ENCODE peak calls at places on chromosomes 13 and 19, in eight cellular contexts. D is transverse colon, C is body of pancreas, F is A549, R is suprapubic skin, V is ovary, L is uterus, I is lower leg skin. Y is an unnamed sample.

GRCh38 chr13:33637978-33638743 is 179.8 kb upstream of the RFC3 start:
- DNase-seq in V (no peak), L (no peak), I (peak; percentile 47), R (no peak), D (no peak), C (no peak), F (no peak), Y (no peak)

GRCh38 chr19:48964205-48965032 is 690 bp upstream of the FTL start:
- DNase-seq in R (no peak), D (peak; percentile 47), F (peak; percentile 63), V (no peak), L (no peak), I (no peak), C (no peak), Y (no peak)

GRCh38 chr19:40607311-40607871 is 6.2 kb downstream of the LTBP4 start:
- DNase-seq in F (no peak), I (no peak), C (no peak), R (no peak), V (peak; percentile 50), L (no peak), D (peak; percentile 84), Y (peak; percentile 85)

GRCh38 chr13:83295684-83296083 is 586.6 kb downstream of the SLITRK1 start:
- DNase-seq in F (no peak), L (no peak), D (no peak), I (no peak), C (no peak), V (no peak), R (no peak), Y (no peak)

GRCh38 chr19:18785179-18786124 is 5.7 kb downstream of the COMP start:
- DNase-seq in C (peak; percentile 75), I (peak; percentile 60), V (peak; percentile 68), R (peak; percentile 90), D (peak; percentile 88), F (peak; percentile 66), L (peak; percentile 76), Y (peak; percentile 85)

GRCh38 chr13:113009743-113010509 is 40.9 kb downstream of the MCF2L start:
- DNase-seq in C (no peak), V (no peak), D (no peak), R (no peak), I (no peak), F (no peak), L (no peak), Y (peak; percentile 24)

GRCh38 chr19:44588753-44589112 is 24.6 kb upstream of the IGSF23 start:
- DNase-seq in F (peak; percentile 49), L (no peak), R (no peak), I (no peak), C (no peak), V (no peak), D (no peak), Y (no peak)

GRCh38 chr13:80462037-80462436 is 121.1 kb upstream of the SPRY2 start:
- DNase-seq in V (no peak), L (no peak), R (no peak), I (no peak), F (no peak), D (no peak), C (no peak), Y (no peak)

GRCh38 chr13:114002009-114002544 is 28.2 kb upstream of the C13orf46 start:
- DNase-seq in C (no peak), R (no peak), L (no peak), I (no peak), D (peak; percentile 63), V (no peak), F (no peak), Y (peak; percentile 64)

GRCh38 chr13:40402931-40403412 is 263.5 kb downstream of the FOXO1 start:
- DNase-seq in L (peak; percentile 59), C (no peak), V (peak; percentile 35), I (no peak), D (no peak), F (peak; percentile 19), R (no peak), Y (no peak)

GRCh38 chr13:30880756-30881155 is 25.3 kb upstream of the MEDAG start:
- DNase-seq in C (no peak), V (no peak), I (peak; percentile 63), D (no peak), F (peak; percentile 12), R (no peak), L (no peak), Y (no peak)

GRCh38 chr19:43997631-43998290 is 5.0 kb upstream of the ZNF230 start:
- DNase-seq in I (no peak), F (no peak), C (no peak), V (no peak), L (no peak), R (no peak), D (no peak), Y (no peak)

GRCh38 chr13:86581711-86582110 is 782.5 kb upstream of the SLITRK6 start:
- DNase-seq in F (no peak), R (no peak), L (no peak), I (no peak), V (no peak), C (no peak), D (no peak), Y (no peak)

GRCh38 chr19:40231544-40232424 is 5.3 kb upstream of the CCNP start:
- DNase-seq in C (no peak), R (no peak), L (no peak), V (no peak), F (no peak), D (no peak), I (no peak), Y (no peak)

GRCh38 chr13:89153941-89154340 is 1482.8 kb downstream of the SLITRK5 start:
- DNase-seq in V (no peak), I (no peak), C (no peak), D (no peak), L (no peak), F (no peak), R (no peak), Y (no peak)

GRCh38 chr13:26653310-26653709 is 95.8 kb downstream of the WASF3 start:
- DNase-seq in I (no peak), V (no peak), L (no peak), F (no peak), D (no peak), R (no peak), C (no peak), Y (no peak)

GRCh38 chr13:94209110-94209509 is 270.4 kb downstream of the DCT start:
- DNase-seq in F (no peak), V (no peak), R (no peak), D (no peak), L (no peak), C (no peak), I (no peak), Y (no peak)

GRCh38 chr13:73936001-73936400 is 198.2 kb downstream of the KLF12 start:
- DNase-seq in F (no peak), D (no peak), C (no peak), L (no peak), V (no peak), R (no peak), I (no peak), Y (no peak)

GRCh38 chr13:90696656-90697055 is 650.8 kb upstream of the MIR17HG start:
- DNase-seq in F (no peak), I (no peak), L (no peak), C (no peak), D (no peak), V (no peak), R (no peak), Y (no peak)

GRCh38 chr19:2424686-2425621 is 2.4 kb downstream of the TIMM13 start:
- DNase-seq in C (peak; percentile 67), L (no peak), V (peak; percentile 57), R (peak; percentile 68), D (no peak), F (no peak), I (no peak), Y (peak; percentile 86)

GRCh38 chr19:41870401-41870873 is 6.6 kb upstream of the CD79A start:
- DNase-seq in L (no peak), D (no peak), C (no peak), I (no peak), V (no peak), R (no peak), F (no peak), Y (no peak)

GRCh38 chr13:39823063-39823713 is 167.7 kb downstream of the COG6 start:
- DNase-seq in V (no peak), D (no peak), R (no peak), C (no peak), F (no peak), I (no peak), L (no peak), Y (no peak)

GRCh38 chr13:23748109-23748508 is 141.1 kb downstream of the MIPEP start:
- DNase-seq in C (no peak), V (no peak), F (no peak), I (no peak), R (no peak), D (no peak), L (no peak), Y (no peak)

GRCh38 chr19:50376166-50377050 is at the start of gene NR1H2:
- DNase-seq in I (peak; percentile 96), V (peak; percentile 94), L (peak; percentile 95), C (peak; percentile 96), R (peak; percentile 97), D (peak; percentile 97), F (peak; percentile 97), Y (peak; percentile 94)
- TF ChIP-seq POLR2A in I (peak; percentile 49), V (peak; percentile 93), L (peak; percentile 82), C (peak; percentile 76), R (no peak), D (peak; percentile 88), F (peak; percentile 20), Y (peak; percentile 93)

GRCh38 chr13:35789335-35790166 is 313.1 kb upstream of the MAB21L1 start:
- DNase-seq in L (no peak), I (no peak), F (peak; percentile 7), V (no peak), R (no peak), C (no peak), D (no peak), Y (no peak)
- TF ChIP-seq CTCF in L (peak; percentile 38), I (no peak), F (peak; percentile 48), V (no peak), R (no peak), C (peak; percentile 12), D (peak; percentile 19), Y (peak; percentile 29)

GRCh38 chr13:106562301-106562700 is 5.6 kb downstream of the ARGLU1 start:
- DNase-seq in F (no peak), R (no peak), I (no peak), V (no peak), D (no peak), L (no peak), C (no peak), Y (no peak)
- H3K4me3 ChIP-seq in F (no peak overlapping the region), R (no peak overlapping the region), I (no peak overlapping the region), V (no peak overlapping the region), D (no peak overlapping the region), L (no peak overlapping the region), C (no peak overlapping the region), Y (no peak overlapping the region)

DNA sequence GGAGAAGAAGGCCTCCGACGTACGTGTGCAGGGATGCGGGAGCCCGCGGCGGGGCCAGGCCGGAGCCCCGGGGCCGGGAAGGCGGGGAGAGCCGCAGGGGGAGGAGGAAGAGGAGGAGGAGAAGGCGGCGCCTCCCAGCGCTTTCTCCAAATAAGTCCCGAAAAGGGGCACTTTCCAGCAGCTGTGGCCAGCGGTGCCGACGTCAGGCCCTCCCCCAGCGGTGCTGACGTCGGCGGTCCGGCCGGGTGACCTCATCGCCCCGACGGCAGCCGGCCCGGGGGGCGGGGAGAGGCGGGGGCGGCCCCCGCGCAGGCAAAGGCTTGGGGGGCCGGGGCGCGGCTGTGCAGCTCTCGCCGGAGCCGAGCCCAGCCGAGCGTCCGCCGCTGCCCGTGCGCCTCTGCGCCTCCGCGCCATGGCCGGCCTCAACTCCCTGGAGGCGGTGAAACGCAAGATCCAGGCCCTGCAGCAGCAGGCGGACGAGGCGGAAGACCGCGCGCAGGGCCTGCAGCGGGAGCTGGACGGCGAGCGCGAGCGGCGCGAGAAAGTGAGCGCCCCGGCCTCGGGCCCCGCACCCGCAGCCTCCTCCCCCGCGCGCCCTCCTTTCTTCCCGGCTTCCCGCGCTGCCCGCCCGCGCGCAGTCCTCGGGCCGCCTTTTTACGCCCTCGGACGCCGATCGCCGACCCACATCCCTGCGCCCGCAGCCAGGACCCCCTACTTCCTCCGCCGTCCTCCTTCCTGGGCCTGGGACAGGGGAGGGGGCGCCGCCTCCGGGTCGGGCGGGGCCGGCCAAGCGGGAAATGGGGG is at the start of gene TPM4:
- DNase-seq in L (peak; percentile 97), R (peak; percentile 93), C (peak; percentile 79), F (peak; percentile 65), D (peak; percentile 94), V (peak; percentile 96), I (peak; percentile 89), Y (peak; percentile 97)
- TF ChIP-seq POLR2A in L (peak; percentile 99), R (no peak), C (peak; percentile 56), F (peak; percentile 52), D (peak; percentile 72), V (peak; percentile 85), I (peak; percentile 51), Y (peak; percentile 97)